ENCODE peak calls at places on chromosomes 13 and 19, in ten cellular contexts. J is AG04450; D is effector CD4-positive, alpha-beta T cell; F is activated gamma-delta T cell treated with anti-CD3 and anti-CD28 coated beads, Interleukin-2, amount 50 U/mL, for 16 hours; X is CD4-positive, alpha-beta memory T cell; K is T-helper 2 cell; G is fibroblast of pulmonary artery; L is H1; M is Daoy; V is stimulated activated CD4-positive, alpha-beta T cell treated with anti-CD3 and anti-CD28 coated beads, TNF-alpha, amount 100 ng/mL, for 24 hours. C is an unnamed sample.

GRCh38 chr19:13309853-13310252 is 159.6 kb downstream of the IER2 start:
- DNase-seq in J (no peak), D (no peak), F (no peak), X (no peak), K (no peak), G (no peak), L (no peak), M (no peak), V (no peak), C (no peak)

GRCh38 chr19:15829277-15829770 is 13.9 kb upstream of the OR10H1 start:
- DNase-seq in J (no peak), D (no peak), F (no peak), X (no peak), K (no peak), G (no peak), L (no peak), M (peak; percentile 56), V (no peak), C (no peak)

GRCh38 chr13:95296326-95296939 is 4.8 kb downstream of the ABCC4 start:
- DNase-seq in J (no peak), D (no peak), F (no peak), X (no peak), K (no peak), G (peak; percentile 39), L (peak; percentile 85), M (peak; percentile 16), V (no peak), C (no peak)

GRCh38 chr19:43465468-43466120 is at the start of gene LYPD3:
- DNase-seq in J (no peak), D (no peak), F (no peak), X (no peak), K (no peak), G (peak; percentile 30), L (peak; percentile 71), M (peak; percentile 59), V (peak; percentile 9), C (no peak)

GRCh38 chr13:50452761-50453160 is 390.7 kb downstream of the DLEU7 start:
- DNase-seq in J (no peak), D (no peak), F (no peak), X (no peak), K (no peak), G (no peak), L (no peak), M (no peak), V (no peak), C (no peak)

GRCh38 chr13:43119206-43119605 is 95.8 kb downstream of the DNAJC15 start:
- DNase-seq in J (no peak), D (no peak), F (no peak), X (no peak), K (no peak), G (no peak), L (no peak), M (no peak), V (no peak), C (no peak)

GRCh38 chr13:113170503-113170902 is 12.1 kb downstream of the PROZ start:
- DNase-seq in J (no peak), D (no peak), F (no peak), X (no peak), K (no peak), G (no peak), L (no peak), M (no peak), V (no peak), C (no peak)

GRCh38 chr19:46932346-46932745 is 71.5 kb downstream of the ARHGAP35 start:
- DNase-seq in J (no peak), D (no peak), F (no peak), X (no peak), K (no peak), G (peak; percentile 46), L (no peak), M (peak; percentile 79), V (no peak), C (no peak)

GRCh38 chr13:113474179-113474578 is 16.3 kb downstream of the DCUN1D2 start:
- DNase-seq in J (no peak), D (no peak), F (no peak), X (no peak), K (no peak), G (peak; percentile 91), L (no peak), M (no peak), V (no peak), C (no peak)

GRCh38 chr13:30576528-30576927 is 41.2 kb upstream of the USPL1 start:
- DNase-seq in J (no peak), D (peak; percentile 45), F (peak; percentile 16), X (peak; percentile 81), K (peak; percentile 85), G (peak; percentile 55), L (no peak), M (peak; percentile 29), V (peak; percentile 31), C (no peak)

GRCh38 chr19:18850560-18851375 is 19.0 kb downstream of the UPF1 start:
- DNase-seq in J (no peak), D (no peak), F (no peak), X (no peak), K (no peak), G (no peak), L (no peak), M (no peak), V (no peak), C (no peak)

GRCh38 chr13:24627090-24627714 is 53.0 kb upstream of the ATP12A start:
- DNase-seq in J (no peak), D (no peak), F (no peak), X (no peak), K (no peak), G (no peak), L (peak; percentile 94), M (peak; percentile 64), V (no peak), C (no peak)